ENCODE peak calls at places on chromosomes 4 and X, in ten cellular contexts. U is foreskin fibroblast, N is fibroblast of pulmonary artery, T is GM23338, M is brain microvascular endothelial cell, R is WERI-Rb-1, P is IMR-90, I is AG04449, G is ovary, J is right atrium auricular region. C is an unnamed sample.

GRCh38 chr4:165359501-165359900 is 19.3 kb upstream of the CPE start:
- DNase-seq in U (no peak), N (peak; percentile 44), T (no peak), M (no peak), R (no peak), P (no peak), I (no peak), G (no peak), J (no peak), C (no peak)

GRCh38 chrX:30570505-30570904 is 7.1 kb downstream of the TASL start:
- DNase-seq in U (peak; percentile 1), N (peak; percentile 49), T (peak; percentile 7), M (peak; percentile 6), R (no peak), P (peak; percentile 26), I (no peak), G (no peak), J (no peak), C (no peak)

GRCh38 chrX:154308108-154308946 is 12.7 kb downstream of the TKTL1 start:
- DNase-seq in U (no peak), N (peak; percentile 55), T (peak; percentile 74), M (peak; percentile 41), R (peak; percentile 82), P (peak; percentile 10), I (no peak), G (peak; percentile 48), J (peak; percentile 73), C (no peak)

GRCh38 chr4:88952081-88952480 is 104.9 kb downstream of the FAM13A start:
- DNase-seq in U (no peak), N (no peak), T (no peak), M (no peak), R (no peak), P (no peak), I (no peak), G (no peak), J (no peak), C (no peak)

GRCh38 chr4:186881521-186882220 is 158.0 kb upstream of the FAT1 start:
- DNase-seq in U (peak; percentile 41), N (peak; percentile 15), T (no peak), M (peak; percentile 46), R (no peak), P (peak; percentile 67), I (peak; percentile 57), G (no peak), J (no peak), C (peak; percentile 53)

GRCh38 chr4:189385579-189385978 is 555.1 kb upstream of the FRG1 start:
- DNase-seq in U (no peak), N (no peak), T (no peak), M (no peak), R (no peak), P (no peak), I (no peak), G (no peak), J (no peak), C (no peak)

GRCh38 chrX:65451663-65452062 is 82.9 kb downstream of the LAS1L start:
- DNase-seq in U (no peak), N (peak; percentile 47), T (peak; percentile 56), M (peak; percentile 48), R (peak; percentile 13), P (peak; percentile 33), I (no peak), G (no peak), J (no peak), C (peak; percentile 4)

GRCh38 chrX:129540068-129540653 is at the start of gene OCRL:
- DNase-seq in U (peak; percentile 47), N (peak; percentile 65), T (peak; percentile 71), M (peak; percentile 45), R (peak; percentile 72), P (peak; percentile 59), I (no peak), G (peak; percentile 68), J (peak; percentile 68), C (no peak)

GRCh38 chr4:4364486-4365208 is 22.3 kb upstream of the NSG1 start:
- DNase-seq in U (no peak), N (no peak), T (peak; percentile 77), M (no peak), R (no peak), P (no peak), I (no peak), G (no peak), J (no peak), C (no peak)

GRCh38 chr4:17066972-17067371 is 168.5 kb upstream of the LDB2 start:
- DNase-seq in U (peak; percentile 88), N (peak; percentile 82), T (no peak), M (peak; percentile 90), R (no peak), P (peak; percentile 94), I (peak; percentile 64), G (no peak), J (no peak), C (peak; percentile 4)

GRCh38 chr4:185381794-185382193 is 13.9 kb downstream of the LRP2BP start:
- DNase-seq in U (no peak), N (peak; percentile 45), T (no peak), M (no peak), R (no peak), P (peak; percentile 24), I (no peak), G (no peak), J (no peak), C (no peak)

GRCh38 chr4:138910201-138910913 is 105.2 kb upstream of the NOCT start:
- DNase-seq in U (no peak), N (peak; percentile 34), T (no peak), M (peak; percentile 36), R (no peak), P (peak; percentile 55), I (no peak), G (no peak), J (no peak), C (no peak)

GRCh38 chrX:136650811-136651210 is 2.9 kb downstream of the CD40LG start:
- DNase-seq in U (no peak), N (no peak), T (no peak), M (no peak), R (no peak), P (no peak), I (no peak), G (no peak), J (no peak), C (no peak)

GRCh38 chrX:123753656-123754350 is 21.0 kb upstream of the THOC2 start:
- DNase-seq in U (no peak), N (no peak), T (no peak), M (no peak), R (peak; percentile 15), P (no peak), I (no peak), G (no peak), J (no peak), C (no peak)

GRCh38 chrX:12307961-12308360 is 169.7 kb downstream of the FRMPD4 start:
- DNase-seq in U (no peak), N (no peak), T (no peak), M (no peak), R (no peak), P (no peak), I (no peak), G (no peak), J (no peak), C (no peak)

GRCh38 chrX:153969904-153970397 is 1.7 kb downstream of the HCFC1 start:
- DNase-seq in U (no peak), N (peak; percentile 35), T (no peak), M (no peak), R (no peak), P (peak; percentile 23), I (no peak), G (peak; percentile 62), J (no peak), C (no peak)

GRCh38 chrX:54413753-54414152 is 26.5 kb upstream of the TSR2 start:
- DNase-seq in U (no peak), N (peak; percentile 4), T (no peak), M (no peak), R (no peak), P (no peak), I (no peak), G (no peak), J (no peak), C (no peak)

DNA sequence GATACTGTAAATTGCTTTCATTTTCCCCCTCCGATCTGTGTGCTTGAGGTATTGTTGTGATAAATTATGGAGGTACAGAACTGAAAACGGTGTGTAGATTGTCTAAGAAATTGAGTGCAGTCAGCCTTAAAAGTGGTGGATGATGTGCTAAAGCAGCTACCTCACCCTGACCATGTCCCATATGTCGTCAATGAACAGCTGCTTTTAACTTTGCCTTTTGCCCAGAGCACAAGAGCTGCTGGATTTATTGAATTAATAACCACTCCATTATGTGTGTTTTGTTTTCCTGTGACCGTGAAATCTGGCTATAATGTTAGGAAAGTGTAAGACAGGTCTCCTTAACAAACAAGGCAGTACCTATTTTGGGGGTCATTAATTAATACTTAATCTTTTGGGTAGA is 581.9 kb upstream of the PITX2 start:
- DNase-seq in U (no peak), N (no peak), T (no peak), M (no peak), R (no peak), P (peak; percentile 1), I (no peak), G (no peak), J (no peak), C (no peak)
- H3K4me3 ChIP-seq in U (no peak overlapping the region), N (no peak overlapping the region), T (no peak overlapping the region), M (no peak overlapping the region), R (no peak overlapping the region), P (no peak overlapping the region), I (no peak overlapping the region), G (no peak overlapping the region), J (no peak overlapping the region), C (no peak overlapping the region)

GRCh38 chr4:158500054-158500453 is 21.6 kb upstream of the RXFP1 start:
- DNase-seq in U (no peak), N (no peak), T (no peak), M (no peak), R (no peak), P (no peak), I (no peak), G (no peak), J (no peak), C (no peak)

GRCh38 chr4:158490629-158491028 is 31.1 kb upstream of the RXFP1 start:
- DNase-seq in U (no peak), N (no peak), T (no peak), M (no peak), R (no peak), P (no peak), I (no peak), G (no peak), J (no peak), C (no peak)

GRCh38 chr4:158496030-158496741 is 25.5 kb upstream of the RXFP1 start:
- DNase-seq in U (no peak), N (peak; percentile 28), T (peak; percentile 89), M (peak; percentile 8), R (peak; percentile 68), P (no peak), I (no peak), G (no peak), J (no peak), C (no peak)
- TF ChIP-seq CTCF in U (peak; percentile 35), N (peak; percentile 64), T (peak; percentile 90), M (peak; percentile 67), R (peak; percentile 86), P (peak; percentile 26), I (peak; percentile 26), G (no peak), J (no peak), C (peak; percentile 71)

GRCh38 chr4:173526724-173527102 is 3.3 kb downstream of the HAND2 start:
- DNase-seq in U (no peak), N (no peak), T (peak; percentile 6), M (no peak), R (no peak), P (no peak), I (no peak), G (no peak), J (no peak), C (no peak)
- H3K4me3 ChIP-seq in U (peak overlapping the region; percentile 58), N (peak overlapping the region; percentile 89), T (peak overlapping the region; percentile 53), M (no peak overlapping the region), R (no peak overlapping the region), P (no peak overlapping the region), I (peak overlapping the region; percentile 65), G (peak overlapping the region; percentile 70), J (peak overlapping the region; percentile 56), C (no peak overlapping the region)

GRCh38 chrX:36963069-36963808 is 44.9 kb upstream of the FAM47C start:
- DNase-seq in U (no peak), N (no peak), T (peak; percentile 36), M (no peak), R (no peak), P (no peak), I (no peak), G (no peak), J (no peak), C (no peak)
- TF ChIP-seq CTCF in U (no peak), N (no peak), T (no peak), M (no peak), R (no peak), P (no peak), I (no peak), G (no peak), J (no peak), C (no peak)

C was measured in epithelial cell of proximal tubule.